ENCODE peak calls at places on chromosomes 13 and 19, in four cellular contexts. M is activated CD8-positive, alpha-beta memory T cell treated with anti-CD3 and anti-CD28 coated beads for 24 hours; G is non-pigmented ciliary epithelial cell; A is activated CD4-positive, CD25-positive, alpha-beta regulatory T cell treated with anti-CD3 and anti-CD28 coated beads, Interleukin-2, amount 50 U/mL, for 16 hours. I is an unnamed sample.

GRCh38 chr19:13864513-13865242 is 12.3 kb upstream of the NANOS3 start:
- DNase-seq in M (no peak), G (no peak), A (no peak), I (no peak)

GRCh38 chr13:41709511-41709910 is 251.4 kb downstream of the VWA8 start:
- DNase-seq in M (no peak), G (no peak), A (no peak), I (no peak)

GRCh38 chr13:20901668-20902437 is 693 bp downstream of the XPO4 start:
- DNase-seq in M (peak), G (no peak), A (no peak), I (no peak)

GRCh38 chr13:32791545-32792172 is 205.4 kb downstream of the PDS5B start:
- DNase-seq in M (no peak), G (no peak), A (no peak), I (no peak)

GRCh38 chr13:29758591-29759114 is 91.8 kb downstream of the UBL3 start:
- DNase-seq in M (peak), G (no peak), A (peak), I (no peak)

GRCh38 chr19:30669329-30670010 is 297.3 kb downstream of the ZNF536 start:
- DNase-seq in M (peak), G (no peak), A (no peak), I (peak)

GRCh38 chr19:11338164-11338563 is 1.3 kb downstream of the RAB3D start:
- DNase-seq in M (no peak), G (no peak), A (no peak), I (no peak)

GRCh38 chr19:40754611-40755247 is 3.7 kb downstream of the SNRPA start:
- DNase-seq in M (peak), G (no peak), A (peak), I (no peak)

GRCh38 chr19:39160889-39161672 is 35.5 kb downstream of the PAK4 start:
- DNase-seq in M (no peak), G (no peak), A (no peak), I (no peak)

GRCh38 chr13:110640591-110641029 is 25.3 kb downstream of the NAXD start:
- DNase-seq in M (no peak), G (no peak), A (no peak), I (no peak)

GRCh38 chr13:75345191-75345590 is 136.8 kb downstream of the TBC1D4 start:
- DNase-seq in M (no peak), G (no peak), A (no peak), I (no peak)

GRCh38 chr19:5585461-5586299 is 17.9 kb upstream of the TINCR start:
- DNase-seq in M (peak), G (no peak), A (no peak), I (no peak)

GRCh38 chr19:13963603-13964105 is 11.3 kb downstream of the DCAF15 start:
- DNase-seq in M (no peak), G (no peak), A (no peak), I (no peak)

GRCh38 chr19:29809795-29810503 is 1.8 kb upstream of the CCNE1 start:
- DNase-seq in M (no peak), G (no peak), A (no peak), I (no peak)

GRCh38 chr13:98216135-98216565 is 39.1 kb upstream of the RNF113B start:
- DNase-seq in M (no peak), G (peak), A (no peak), I (no peak)

GRCh38 chr19:6556043-6556449 is 25.2 kb downstream of the TNFSF9 start:
- DNase-seq in M (no peak), G (no peak), A (no peak), I (no peak)

GRCh38 chr13:28531195-28531955 is 36.4 kb upstream of the FLT1 start:
- DNase-seq in M (no peak), G (no peak), A (no peak), I (peak)

GRCh38 chr19:4851551-4852290 is 15.7 kb downstream of the PLIN3 start:
- DNase-seq in M (peak), G (no peak), A (peak), I (peak)

GRCh38 chr13:83853771-83854170 is 28.5 kb downstream of the SLITRK1 start:
- DNase-seq in M (no peak), G (no peak), A (no peak), I (no peak)

GRCh38 chr19:32858155-32858554 is 11.4 kb downstream of the SLC7A9 start:
- DNase-seq in M (no peak), G (no peak), A (no peak), I (no peak)

GRCh38 chr13:24502567-24503375 is 9.8 kb downstream of the PARP4 start:
- DNase-seq in M (no peak), G (no peak), A (no peak), I (no peak)

GRCh38 chr13:110116072-110116487 is 190.9 kb downstream of the COL4A1 start:
- DNase-seq in M (peak), G (no peak), A (no peak), I (peak)